ENCODE peak calls at places on chromosomes 13 and 19, in ten cellular contexts. T is CD8-positive, alpha-beta memory T cell; D is CD4-positive, alpha-beta T cell; M is activated CD4-positive, alpha-beta T cell treated with anti-CD3 and anti-CD28 coated beads for 1 hour; W is GM04504; E is fibroblast of the conjunctiva; R is AG04449; A is neural progenitor cell; N is stimulated activated CD8-positive, alpha-beta memory T cell treated with anti-CD3 and anti-CD28 coated beads, Interleukin-7, amount 100 ng/mL, for 1 hour; C is AG09309. J is an unnamed sample.

GRCh38 chr19:38011426-38011825 is 104.4 kb downstream of the SIPA1L3 start:
- DNase-seq in T (peak), D (no peak), M (no peak), W (no peak), E (no peak), R (no peak), A (no peak), N (no peak), C (no peak), J (no peak)

GRCh38 chr13:105139048-105139379 is 1396.4 kb downstream of the EFNB2 start:
- DNase-seq in T (no peak), D (no peak), M (no peak), W (no peak), E (no peak), R (no peak), A (no peak), N (no peak), C (no peak), J (no peak)

GRCh38 chr13:43129511-43130130 is 106.2 kb downstream of the DNAJC15 start:
- DNase-seq in T (no peak), D (no peak), M (no peak), W (no peak), E (no peak), R (no peak), A (no peak), N (no peak), C (no peak), J (no peak)

GRCh38 chr13:103291693-103292572 is 225.7 kb upstream of the SLC10A2 start:
- DNase-seq in T (no peak), D (no peak), M (no peak), W (no peak), E (no peak), R (no peak), A (peak), N (no peak), C (no peak), J (no peak)

GRCh38 chr13:102815788-102816187 is 16.9 kb downstream of the BIVM start:
- DNase-seq in T (no peak), D (no peak), M (no peak), W (no peak), E (no peak), R (no peak), A (no peak), N (no peak), C (no peak), J (no peak)

GRCh38 chr19:14005381-14006084 is 587 bp downstream of the RFX1 start:
- DNase-seq in T (peak), D (peak), M (peak), W (peak), E (peak), R (no peak), A (peak), N (peak), C (no peak), J (peak)

GRCh38 chr13:114034481-114034891 is 60.6 kb upstream of the C13orf46 start:
- DNase-seq in T (no peak), D (no peak), M (no peak), W (no peak), E (no peak), R (no peak), A (no peak), N (no peak), C (no peak), J (no peak)

GRCh38 chr13:91348906-91349435 is 1.5 kb downstream of the MIR17HG start:
- DNase-seq in T (peak), D (peak), M (peak), W (peak), E (peak), R (peak), A (peak), N (peak), C (peak), J (peak)

GRCh38 chr13:40271931-40272775 is 394.3 kb downstream of the FOXO1 start:
- DNase-seq in T (no peak), D (peak), M (peak), W (peak), E (peak), R (peak), A (no peak), N (no peak), C (peak), J (peak)

GRCh38 chr19:15303105-15303780 is 29.1 kb downstream of the BRD4 start:
- DNase-seq in T (no peak), D (no peak), M (no peak), W (no peak), E (no peak), R (no peak), A (no peak), N (no peak), C (no peak), J (no peak)

GRCh38 chr19:55646889-55647731 is 902 bp upstream of the CCDC106 start:
- DNase-seq in T (no peak), D (no peak), M (no peak), W (no peak), E (no peak), R (no peak), A (peak), N (no peak), C (no peak), J (no peak)

GRCh38 chr19:28290963-28291657 is 921.8 kb downstream of the UQCRFS1 start:
- DNase-seq in T (no peak), D (no peak), M (no peak), W (no peak), E (no peak), R (no peak), A (peak), N (no peak), C (no peak), J (no peak)

GRCh38 chr13:75481176-75482069 is 546 bp downstream of the TBC1D4 start:
- DNase-seq in T (peak), D (peak), M (no peak), W (no peak), E (no peak), R (no peak), A (peak), N (no peak), C (no peak), J (no peak)

GRCh38 chr13:52459668-52460067 is 4.4 kb downstream of the CKAP2 start:
- DNase-seq in T (no peak), D (no peak), M (no peak), W (peak), E (no peak), R (no peak), A (no peak), N (no peak), C (no peak), J (no peak)

GRCh38 chr13:111519041-111519440 is 198.6 kb downstream of the TEX29 start:
- DNase-seq in T (no peak), D (no peak), M (no peak), W (no peak), E (no peak), R (no peak), A (no peak), N (no peak), C (no peak), J (no peak)

GRCh38 chr13:44068169-44068568 is 188.5 kb downstream of the LACC1 start:
- DNase-seq in T (no peak), D (no peak), M (no peak), W (no peak), E (no peak), R (no peak), A (no peak), N (no peak), C (peak), J (no peak)

GRCh38 chr13:107612376-107612775 is 603.0 kb downstream of the LIG4 start:
- DNase-seq in T (no peak), D (no peak), M (no peak), W (no peak), E (no peak), R (no peak), A (no peak), N (no peak), C (no peak), J (no peak)